ENCODE peak calls at places on chromosomes 11 and 22, in seven cellular contexts. One of them, this sample, is unnamed.

GRCh38 chr11:2328656-2329354 is 27.0 kb downstream of the TSPAN32 start:
- DNase-seq in EH: no peak
- DNase-seq in H9: no peak
- DNase-seq in GM23248: no peak
- DNase-seq in kidney: no peak
- DNase-seq in activated CD4-positive, alpha-beta T cell treated with anti-CD3 and anti-CD28 coated beads for 48 hours: no peak
- DNase-seq in activated naive CD8-positive, alpha-beta T cell treated with anti-CD3 and anti-CD28 coated beads for 36 hours: no peak
- DNase-seq in this sample: no peak

GRCh38 chr11:58573451-58574104 is 2.1 kb downstream of the LPXN start:
- DNase-seq in kidney: no peak
- DNase-seq in activated CD4-positive, alpha-beta T cell treated with anti-CD3 and anti-CD28 coated beads for 48 hours: peak
- DNase-seq in activated naive CD8-positive, alpha-beta T cell treated with anti-CD3 and anti-CD28 coated beads for 36 hours: peak
- DNase-seq in GM23248: peak
- DNase-seq in EH: peak
- DNase-seq in H9: no peak
- DNase-seq in this sample: peak

GRCh38 chr11:20060647-20061205 is 99.5 kb downstream of the DBX1 start:
- DNase-seq in GM23248: no peak
- DNase-seq in H9: no peak
- DNase-seq in activated naive CD8-positive, alpha-beta T cell treated with anti-CD3 and anti-CD28 coated beads for 36 hours: no peak
- DNase-seq in kidney: no peak
- DNase-seq in EH: no peak
- DNase-seq in activated CD4-positive, alpha-beta T cell treated with anti-CD3 and anti-CD28 coated beads for 48 hours: no peak
- DNase-seq in this sample: no peak

GRCh38 chr11:132158091-132158490 is 787.7 kb downstream of the NTM start:
- DNase-seq in EH: peak
- DNase-seq in activated CD4-positive, alpha-beta T cell treated with anti-CD3 and anti-CD28 coated beads for 48 hours: no peak
- DNase-seq in H9: peak
- DNase-seq in kidney: no peak
- DNase-seq in GM23248: peak
- DNase-seq in activated naive CD8-positive, alpha-beta T cell treated with anti-CD3 and anti-CD28 coated beads for 36 hours: no peak
- DNase-seq in this sample: peak

GRCh38 chr11:3095712-3096361 is 38.6 kb upstream of the CARS1 start:
- DNase-seq in EH: peak
- DNase-seq in H9: no peak
- DNase-seq in activated naive CD8-positive, alpha-beta T cell treated with anti-CD3 and anti-CD28 coated beads for 36 hours: no peak
- DNase-seq in kidney: peak
- DNase-seq in activated CD4-positive, alpha-beta T cell treated with anti-CD3 and anti-CD28 coated beads for 48 hours: no peak
- DNase-seq in GM23248: peak
- DNase-seq in this sample: peak

GRCh38 chr11:97856666-97857065 is 1164.1 kb upstream of the CNTN5 start:
- DNase-seq in activated naive CD8-positive, alpha-beta T cell treated with anti-CD3 and anti-CD28 coated beads for 36 hours: no peak
- DNase-seq in kidney: no peak
- DNase-seq in H9: no peak
- DNase-seq in GM23248: no peak
- DNase-seq in EH: no peak
- DNase-seq in activated CD4-positive, alpha-beta T cell treated with anti-CD3 and anti-CD28 coated beads for 48 hours: no peak
- DNase-seq in this sample: no peak

GRCh38 chr11:120867988-120868387 is 155.9 kb upstream of the TBCEL start:
- DNase-seq in kidney: no peak
- DNase-seq in GM23248: peak
- DNase-seq in activated naive CD8-positive, alpha-beta T cell treated with anti-CD3 and anti-CD28 coated beads for 36 hours: no peak
- DNase-seq in EH: no peak
- DNase-seq in activated CD4-positive, alpha-beta T cell treated with anti-CD3 and anti-CD28 coated beads for 48 hours: no peak
- DNase-seq in H9: no peak
- DNase-seq in this sample: no peak

GRCh38 chr11:11505701-11506100 is 116.1 kb downstream of the GALNT18 start:
- DNase-seq in EH: no peak
- DNase-seq in kidney: no peak
- DNase-seq in GM23248: no peak
- DNase-seq in activated CD4-positive, alpha-beta T cell treated with anti-CD3 and anti-CD28 coated beads for 48 hours: no peak
- DNase-seq in activated naive CD8-positive, alpha-beta T cell treated with anti-CD3 and anti-CD28 coated beads for 36 hours: no peak
- DNase-seq in H9: no peak
- DNase-seq in this sample: no peak

GRCh38 chr11:118180300-118180703 is 3.9 kb upstream of the SCN2B start:
- DNase-seq in activated CD4-positive, alpha-beta T cell treated with anti-CD3 and anti-CD28 coated beads for 48 hours: peak
- DNase-seq in activated naive CD8-positive, alpha-beta T cell treated with anti-CD3 and anti-CD28 coated beads for 36 hours: no peak
- DNase-seq in EH: peak
- DNase-seq in kidney: no peak
- DNase-seq in H9: peak
- DNase-seq in GM23248: peak
- DNase-seq in this sample: peak

GRCh38 chr11:123653997-123654565 is 343 bp downstream of the SCN3B start:
- DNase-seq in GM23248: peak
- DNase-seq in H9: peak
- DNase-seq in activated CD4-positive, alpha-beta T cell treated with anti-CD3 and anti-CD28 coated beads for 48 hours: peak
- DNase-seq in kidney: peak
- DNase-seq in activated naive CD8-positive, alpha-beta T cell treated with anti-CD3 and anti-CD28 coated beads for 36 hours: peak
- DNase-seq in EH: peak
- DNase-seq in this sample: peak

GRCh38 chr11:2662430-2663299 is 37.1 kb downstream of the KCNQ1OT1 start:
- DNase-seq in EH: no peak
- DNase-seq in activated CD4-positive, alpha-beta T cell treated with anti-CD3 and anti-CD28 coated beads for 48 hours: no peak
- DNase-seq in GM23248: no peak
- DNase-seq in kidney: peak
- DNase-seq in activated naive CD8-positive, alpha-beta T cell treated with anti-CD3 and anti-CD28 coated beads for 36 hours: no peak
- DNase-seq in H9: no peak
- DNase-seq in this sample: no peak

GRCh38 chr11:60563553-60564235 is 48.5 kb downstream of the MS4A13 start:
- DNase-seq in H9: peak
- DNase-seq in activated CD4-positive, alpha-beta T cell treated with anti-CD3 and anti-CD28 coated beads for 48 hours: no peak
- DNase-seq in GM23248: no peak
- DNase-seq in activated naive CD8-positive, alpha-beta T cell treated with anti-CD3 and anti-CD28 coated beads for 36 hours: no peak
- DNase-seq in EH: no peak
- DNase-seq in kidney: no peak
- DNase-seq in this sample: peak

GRCh38 chr11:89625171-89625570 is 84.9 kb upstream of the TRIM77 start:
- DNase-seq in activated naive CD8-positive, alpha-beta T cell treated with anti-CD3 and anti-CD28 coated beads for 36 hours: no peak
- DNase-seq in EH: no peak
- DNase-seq in H9: no peak
- DNase-seq in GM23248: no peak
- DNase-seq in activated CD4-positive, alpha-beta T cell treated with anti-CD3 and anti-CD28 coated beads for 48 hours: no peak
- DNase-seq in kidney: no peak
- DNase-seq in this sample: no peak

GRCh38 chr11:78189851-78190250 is 1.1 kb downstream of the USP35 start:
- DNase-seq in activated CD4-positive, alpha-beta T cell treated with anti-CD3 and anti-CD28 coated beads for 48 hours: no peak
- DNase-seq in EH: no peak
- DNase-seq in GM23248: peak
- DNase-seq in activated naive CD8-positive, alpha-beta T cell treated with anti-CD3 and anti-CD28 coated beads for 36 hours: no peak
- DNase-seq in H9: no peak
- DNase-seq in kidney: no peak
- DNase-seq in this sample: no peak

GRCh38 chr11:6067502-6067901 is 36.9 kb upstream of the OR56A1 start:
- DNase-seq in GM23248: no peak
- DNase-seq in kidney: no peak
- DNase-seq in activated naive CD8-positive, alpha-beta T cell treated with anti-CD3 and anti-CD28 coated beads for 36 hours: no peak
- DNase-seq in EH: no peak
- DNase-seq in H9: no peak
- DNase-seq in activated CD4-positive, alpha-beta T cell treated with anti-CD3 and anti-CD28 coated beads for 48 hours: no peak
- DNase-seq in this sample: no peak

GRCh38 chr11:23555085-23555484 is 694.8 kb upstream of the CCDC179 start:
- DNase-seq in H9: no peak
- DNase-seq in GM23248: peak
- DNase-seq in EH: peak
- DNase-seq in activated CD4-positive, alpha-beta T cell treated with anti-CD3 and anti-CD28 coated beads for 48 hours: no peak
- DNase-seq in activated naive CD8-positive, alpha-beta T cell treated with anti-CD3 and anti-CD28 coated beads for 36 hours: no peak
- DNase-seq in kidney: no peak
- DNase-seq in this sample: peak

GRCh38 chr11:2794947-2795346 is 90.6 kb downstream of the CDKN1C start:
- DNase-seq in H9: no peak
- DNase-seq in EH: no peak
- DNase-seq in GM23248: no peak
- DNase-seq in kidney: peak
- DNase-seq in activated naive CD8-positive, alpha-beta T cell treated with anti-CD3 and anti-CD28 coated beads for 36 hours: no peak
- DNase-seq in activated CD4-positive, alpha-beta T cell treated with anti-CD3 and anti-CD28 coated beads for 48 hours: peak
- DNase-seq in this sample: no peak

GRCh38 chr11:44047298-44047697 is 483 bp upstream of the ACCSL start:
- DNase-seq in GM23248: no peak
- DNase-seq in activated CD4-positive, alpha-beta T cell treated with anti-CD3 and anti-CD28 coated beads for 48 hours: no peak
- DNase-seq in H9: no peak
- DNase-seq in EH: no peak
- DNase-seq in kidney: no peak
- DNase-seq in activated naive CD8-positive, alpha-beta T cell treated with anti-CD3 and anti-CD28 coated beads for 36 hours: no peak
- DNase-seq in this sample: no peak

GRCh38 chr11:19279455-19279854 is 38.7 kb upstream of the E2F8 start:
- DNase-seq in H9: peak
- DNase-seq in EH: no peak
- DNase-seq in GM23248: no peak
- DNase-seq in activated CD4-positive, alpha-beta T cell treated with anti-CD3 and anti-CD28 coated beads for 48 hours: no peak
- DNase-seq in activated naive CD8-positive, alpha-beta T cell treated with anti-CD3 and anti-CD28 coated beads for 36 hours: no peak
- DNase-seq in kidney: no peak
- DNase-seq in this sample: no peak

GRCh38 chr11:104163100-104164027 is 583 bp downstream of the PDGFD start:
- DNase-seq in activated CD4-positive, alpha-beta T cell treated with anti-CD3 and anti-CD28 coated beads for 48 hours: no peak
- DNase-seq in H9: peak
- DNase-seq in kidney: no peak
- DNase-seq in GM23248: peak
- DNase-seq in EH: peak
- DNase-seq in activated naive CD8-positive, alpha-beta T cell treated with anti-CD3 and anti-CD28 coated beads for 36 hours: no peak
- DNase-seq in this sample: peak

GRCh38 chr22:40469181-40469580 is 98.8 kb downstream of the SGSM3 start:
- DNase-seq in kidney: no peak
- DNase-seq in H9: no peak
- DNase-seq in activated naive CD8-positive, alpha-beta T cell treated with anti-CD3 and anti-CD28 coated beads for 36 hours: no peak
- DNase-seq in GM23248: no peak
- DNase-seq in EH: no peak
- DNase-seq in activated CD4-positive, alpha-beta T cell treated with anti-CD3 and anti-CD28 coated beads for 48 hours: no peak
- DNase-seq in this sample: no peak

GRCh38 chr22:49108636-49109315 is 718.9 kb downstream of the BRD1 start:
- DNase-seq in GM23248: no peak
- DNase-seq in activated CD4-positive, alpha-beta T cell treated with anti-CD3 and anti-CD28 coated beads for 48 hours: no peak
- DNase-seq in activated naive CD8-positive, alpha-beta T cell treated with anti-CD3 and anti-CD28 coated beads for 36 hours: no peak
- DNase-seq in EH: no peak
- DNase-seq in H9: no peak
- DNase-seq in kidney: peak
- DNase-seq in this sample: no peak

GRCh38 chr11:79510948-79511347 is 70.1 kb upstream of the TENM4 start:
- DNase-seq in kidney: no peak
- DNase-seq in EH: no peak
- DNase-seq in H9: no peak
- DNase-seq in activated naive CD8-positive, alpha-beta T cell treated with anti-CD3 and anti-CD28 coated beads for 36 hours: no peak
- DNase-seq in activated CD4-positive, alpha-beta T cell treated with anti-CD3 and anti-CD28 coated beads for 48 hours: no peak
- DNase-seq in GM23248: no peak
- DNase-seq in this sample: no peak

GRCh38 chr11:70456921-70457532 is 58.7 kb downstream of the CTTN start:
- DNase-seq in GM23248: peak
- DNase-seq in kidney: no peak
- DNase-seq in H9: no peak
- DNase-seq in activated CD4-positive, alpha-beta T cell treated with anti-CD3 and anti-CD28 coated beads for 48 hours: peak
- DNase-seq in activated naive CD8-positive, alpha-beta T cell treated with anti-CD3 and anti-CD28 coated beads for 36 hours: no peak
- DNase-seq in EH: peak
- DNase-seq in this sample: peak

GRCh38 chr22:44676441-44677298 is 25.3 kb upstream of the PRR5 start:
- DNase-seq in activated naive CD8-positive, alpha-beta T cell treated with anti-CD3 and anti-CD28 coated beads for 36 hours: no peak
- DNase-seq in H9: no peak
- DNase-seq in kidney: peak
- DNase-seq in activated CD4-positive, alpha-beta T cell treated with anti-CD3 and anti-CD28 coated beads for 48 hours: no peak
- DNase-seq in GM23248: peak
- DNase-seq in EH: peak
- DNase-seq in this sample: no peak

GRCh38 chr11:44498524-44498923 is 66.9 kb upstream of the CD82 start:
- DNase-seq in H9: no peak
- DNase-seq in activated naive CD8-positive, alpha-beta T cell treated with anti-CD3 and anti-CD28 coated beads for 36 hours: no peak
- DNase-seq in kidney: no peak
- DNase-seq in activated CD4-positive, alpha-beta T cell treated with anti-CD3 and anti-CD28 coated beads for 48 hours: no peak
- DNase-seq in GM23248: no peak
- DNase-seq in EH: no peak
- DNase-seq in this sample: no peak

GRCh38 chr11:47907499-47907898 is 59.3 kb upstream of the NUP160 start:
- DNase-seq in EH: peak
- DNase-seq in kidney: no peak
- DNase-seq in activated CD4-positive, alpha-beta T cell treated with anti-CD3 and anti-CD28 coated beads for 48 hours: no peak
- DNase-seq in activated naive CD8-positive, alpha-beta T cell treated with anti-CD3 and anti-CD28 coated beads for 36 hours: no peak
- DNase-seq in H9: no peak
- DNase-seq in GM23248: peak
- DNase-seq in this sample: peak

GRCh38 chr22:21669026-21669425 is 3.2 kb downstream of the PPIL2 start:
- DNase-seq in EH: no peak
- DNase-seq in GM23248: no peak
- DNase-seq in kidney: no peak
- DNase-seq in activated CD4-positive, alpha-beta T cell treated with anti-CD3 and anti-CD28 coated beads for 48 hours: no peak
- DNase-seq in activated naive CD8-positive, alpha-beta T cell treated with anti-CD3 and anti-CD28 coated beads for 36 hours: no peak
- DNase-seq in H9: no peak
- DNase-seq in this sample: no peak

GRCh38 chr11:20261526-20261925 is 101.3 kb upstream of the DBX1 start:
- DNase-seq in activated CD4-positive, alpha-beta T cell treated with anti-CD3 and anti-CD28 coated beads for 48 hours: no peak
- DNase-seq in EH: peak
- DNase-seq in GM23248: no peak
- DNase-seq in activated naive CD8-positive, alpha-beta T cell treated with anti-CD3 and anti-CD28 coated beads for 36 hours: no peak
- DNase-seq in H9: no peak
- DNase-seq in kidney: no peak
- DNase-seq in this sample: no peak

GRCh38 chr22:33867118-33867863 is 53.0 kb downstream of the LARGE1 start:
- DNase-seq in EH: peak
- DNase-seq in GM23248: peak
- DNase-seq in H9: no peak
- DNase-seq in activated naive CD8-positive, alpha-beta T cell treated with anti-CD3 and anti-CD28 coated beads for 36 hours: no peak
- DNase-seq in activated CD4-positive, alpha-beta T cell treated with anti-CD3 and anti-CD28 coated beads for 48 hours: no peak
- DNase-seq in kidney: no peak
- DNase-seq in this sample: peak

GRCh38 chr11:17921620-17922473 is 91.0 kb downstream of the SERGEF start:
- DNase-seq in GM23248: peak
- DNase-seq in kidney: no peak
- DNase-seq in activated CD4-positive, alpha-beta T cell treated with anti-CD3 and anti-CD28 coated beads for 48 hours: no peak
- DNase-seq in EH: no peak
- DNase-seq in H9: no peak
- DNase-seq in activated naive CD8-positive, alpha-beta T cell treated with anti-CD3 and anti-CD28 coated beads for 36 hours: no peak
- DNase-seq in this sample: peak

GRCh38 chr11:95849087-95849825 is 59.0 kb downstream of the CEP57 start:
- DNase-seq in GM23248: peak
- DNase-seq in activated CD4-positive, alpha-beta T cell treated with anti-CD3 and anti-CD28 coated beads for 48 hours: peak
- DNase-seq in H9: peak
- DNase-seq in EH: peak
- DNase-seq in kidney: no peak
- DNase-seq in activated naive CD8-positive, alpha-beta T cell treated with anti-CD3 and anti-CD28 coated beads for 36 hours: peak
- DNase-seq in this sample: peak

GRCh38 chr11:108340958-108341357 is 118.1 kb downstream of the ATM start:
- DNase-seq in GM23248: no peak
- DNase-seq in activated naive CD8-positive, alpha-beta T cell treated with anti-CD3 and anti-CD28 coated beads for 36 hours: no peak
- DNase-seq in H9: peak
- DNase-seq in activated CD4-positive, alpha-beta T cell treated with anti-CD3 and anti-CD28 coated beads for 48 hours: no peak
- DNase-seq in kidney: no peak
- DNase-seq in EH: no peak
- DNase-seq in this sample: no peak

GRCh38 chr22:44195189-44195871 is 14.6 kb downstream of the PARVG start:
- DNase-seq in kidney: no peak
- DNase-seq in activated CD4-positive, alpha-beta T cell treated with anti-CD3 and anti-CD28 coated beads for 48 hours: no peak
- DNase-seq in activated naive CD8-positive, alpha-beta T cell treated with anti-CD3 and anti-CD28 coated beads for 36 hours: no peak
- DNase-seq in EH: no peak
- DNase-seq in GM23248: no peak
- DNase-seq in H9: no peak
- DNase-seq in this sample: no peak

GRCh38 chr11:26278354-26278753 is 53.6 kb upstream of the ANO3 start:
- DNase-seq in activated naive CD8-positive, alpha-beta T cell treated with anti-CD3 and anti-CD28 coated beads for 36 hours: no peak
- DNase-seq in EH: no peak
- DNase-seq in activated CD4-positive, alpha-beta T cell treated with anti-CD3 and anti-CD28 coated beads for 48 hours: no peak
- DNase-seq in GM23248: no peak
- DNase-seq in H9: no peak
- DNase-seq in kidney: no peak
- DNase-seq in this sample: no peak

GRCh38 chr11:70616938-70617674 is 218.8 kb downstream of the CTTN start:
- DNase-seq in EH: no peak
- DNase-seq in GM23248: no peak
- DNase-seq in H9: no peak
- DNase-seq in activated naive CD8-positive, alpha-beta T cell treated with anti-CD3 and anti-CD28 coated beads for 36 hours: no peak
- DNase-seq in kidney: no peak
- DNase-seq in activated CD4-positive, alpha-beta T cell treated with anti-CD3 and anti-CD28 coated beads for 48 hours: no peak
- DNase-seq in this sample: no peak

GRCh38 chr22:30889996-30890480 is 78.5 kb downstream of the MORC2 start:
- DNase-seq in activated naive CD8-positive, alpha-beta T cell treated with anti-CD3 and anti-CD28 coated beads for 36 hours: no peak
- DNase-seq in kidney: peak
- DNase-seq in EH: no peak
- DNase-seq in activated CD4-positive, alpha-beta T cell treated with anti-CD3 and anti-CD28 coated beads for 48 hours: no peak
- DNase-seq in GM23248: no peak
- DNase-seq in H9: no peak
- DNase-seq in this sample: no peak

GRCh38 chr22:28171135-28171534 is 252.1 kb upstream of the PITPNB start:
- DNase-seq in kidney: no peak
- DNase-seq in activated naive CD8-positive, alpha-beta T cell treated with anti-CD3 and anti-CD28 coated beads for 36 hours: no peak
- DNase-seq in EH: no peak
- DNase-seq in activated CD4-positive, alpha-beta T cell treated with anti-CD3 and anti-CD28 coated beads for 48 hours: no peak
- DNase-seq in H9: no peak
- DNase-seq in GM23248: no peak
- DNase-seq in this sample: no peak